ENCODE peak calls at places on chromosomes 2 and 18, in eight cellular contexts. F is T-helper 2 cell; L is nucleus accumbens; R is pons; N is PC-9; D is NCI-H1436 treated with DMSO at 0.1 percent for 48 hours; E is endothelial cell; X is effector memory CD4-positive, alpha-beta T cell. W is an unnamed sample.

GRCh38 chr2:144382848-144383247 is 137.1 kb downstream of the ZEB2 start:
- DNase-seq in F (peak), L (no peak), R (no peak), N (no peak), D (no peak), E (no peak), X (no peak), W (no peak)

GRCh38 chr2:55399815-55400214 is 19.8 kb downstream of the CCDC88A start:
- DNase-seq in F (no peak), L (no peak), R (no peak), N (no peak), D (no peak), E (no peak), X (no peak), W (no peak)

GRCh38 chr2:20560011-20560410 is 90.9 kb downstream of the HS1BP3 start:
- DNase-seq in F (no peak), L (no peak), R (no peak), N (no peak), D (no peak), E (no peak), X (no peak), W (no peak)

GRCh38 chr2:123154195-123154594 is 870.9 kb upstream of the CNTNAP5 start:
- DNase-seq in F (no peak), L (no peak), R (no peak), N (no peak), D (no peak), E (no peak), X (no peak), W (no peak)

GRCh38 chr18:79943608-79944125 is 7.8 kb downstream of the SLC66A2 start:
- DNase-seq in F (no peak), L (no peak), R (no peak), N (no peak), D (no peak), E (no peak), X (no peak), W (no peak)

GRCh38 chr2:99569393-99569792 is 79.6 kb upstream of the REV1 start:
- DNase-seq in F (no peak), L (no peak), R (no peak), N (no peak), D (peak), E (no peak), X (no peak), W (no peak)

GRCh38 chr2:109375656-109376055 is 238.1 kb downstream of the SEPTIN10 start:
- DNase-seq in F (no peak), L (no peak), R (no peak), N (no peak), D (no peak), E (peak), X (no peak), W (no peak)

GRCh38 chr2:3741372-3741771 is 38.0 kb downstream of the DCDC2C start:
- DNase-seq in F (no peak), L (no peak), R (no peak), N (no peak), D (no peak), E (no peak), X (no peak), W (no peak)

GRCh38 chr2:207159002-207159401 is 6.7 kb downstream of the KLF7 start:
- DNase-seq in F (no peak), L (no peak), R (no peak), N (no peak), D (no peak), E (no peak), X (no peak), W (no peak)